ENCODE peak calls at places on chromosomes 5 and 9, in seven cellular contexts. Q is GM13976, N is Peyer's patch, H is NCI-H510A, U is HFFc6, C is neural crest cell, W is A549. K is an unnamed sample.
A peak's percentile ranks its signal among the peaks of the same experiment; 100 is the strongest.

GRCh38 chr5:117590944-117591343 is 1016.3 kb upstream of the SEMA6A start:
- DNase-seq in Q (no peak), N (no peak), H (no peak), U (peak; percentile 24), C (no peak), W (no peak), K (no peak)

GRCh38 chr9:95048225-95049087 is 269.1 kb downstream of the FANCC start:
- DNase-seq in Q (peak; percentile 90), N (peak; percentile 93), H (no peak), U (no peak), C (peak; percentile 32), W (no peak), K (no peak)

GRCh38 chr5:126516133-126516532 is 78.9 kb downstream of the ALDH7A1 start:
- DNase-seq in Q (no peak), N (no peak), H (no peak), U (peak; percentile 80), C (no peak), W (no peak), K (no peak)

GRCh38 chr9:25677301-25678146 is 720 bp downstream of the TUSC1 start:
- DNase-seq in Q (peak; percentile 38), N (peak; percentile 94), H (no peak), U (no peak), C (no peak), W (peak; percentile 28), K (no peak)

GRCh38 chr5:159894149-159894720 is 22.0 kb upstream of the ADRA1B start:
- DNase-seq in Q (no peak), N (no peak), H (no peak), U (no peak), C (no peak), W (no peak), K (no peak)

GRCh38 chr9:118929317-118929716 is 439.9 kb downstream of the BRINP1 start:
- DNase-seq in Q (no peak), N (no peak), H (no peak), U (peak; percentile 45), C (no peak), W (no peak), K (no peak)

GRCh38 chr5:149447373-149448367 is 68.6 kb upstream of the IL17B start:
- DNase-seq in Q (no peak), N (no peak), H (no peak), U (no peak), C (no peak), W (no peak), K (no peak)

GRCh38 chr5:148145916-148146315 is 22.4 kb upstream of the SPINK14 start:
- DNase-seq in Q (no peak), N (no peak), H (peak; percentile 42), U (no peak), C (no peak), W (no peak), K (no peak)

GRCh38 chr5:178177569-178177968 is 9.6 kb downstream of the GMCL2 start:
- DNase-seq in Q (no peak), N (no peak), H (no peak), U (no peak), C (no peak), W (no peak), K (no peak)

GRCh38 chr5:99285606-99286005 is 356.8 kb upstream of the CHD1 start:
- DNase-seq in Q (no peak), N (no peak), H (no peak), U (no peak), C (no peak), W (no peak), K (no peak)

GRCh38 chr9:130172858-130173461 is 756 bp downstream of the NCS1 start:
- DNase-seq in Q (no peak), N (no peak), H (no peak), U (peak; percentile 8), C (no peak), W (peak; percentile 42), K (no peak)

GRCh38 chr5:78251663-78252284 is 42.7 kb downstream of the AP3B1 start:
- DNase-seq in Q (no peak), N (no peak), H (no peak), U (no peak), C (no peak), W (no peak), K (no peak)

GRCh38 chr9:114307323-114308250 is 15.3 kb upstream of the ORM1 start:
- DNase-seq in Q (no peak), N (no peak), H (no peak), U (peak; percentile 29), C (no peak), W (no peak), K (no peak)

GRCh38 chr5:137629646-137630045 is 106.2 kb downstream of the KLHL3 start:
- DNase-seq in Q (peak; percentile 82), N (no peak), H (no peak), U (peak; percentile 53), C (peak; percentile 25), W (peak; percentile 77), K (peak; percentile 8)

GRCh38 chr5:94754824-94755223 is 136.4 kb downstream of the SLF1 start:
- DNase-seq in Q (no peak), N (no peak), H (no peak), U (peak; percentile 3), C (no peak), W (no peak), K (no peak)

GRCh38 chr9:30198463-30199309 is 2185.8 kb upstream of the ACO1 start:
- DNase-seq in Q (no peak), N (no peak), H (no peak), U (no peak), C (no peak), W (no peak), K (no peak)

GRCh38 chr9:96078866-96079505 is 203.5 kb downstream of the ERCC6L2 start:
- DNase-seq in Q (no peak), N (no peak), H (no peak), U (no peak), C (no peak), W (no peak), K (no peak)

GRCh38 chr5:55763736-55764420 is 26.0 kb downstream of the DDX4 start:
- DNase-seq in Q (no peak), N (no peak), H (no peak), U (no peak), C (no peak), W (no peak), K (no peak)

GRCh38 chr5:55063220-55063863 is 39.1 kb upstream of the GZMA start:
- DNase-seq in Q (no peak), N (no peak), H (no peak), U (peak; percentile 58), C (no peak), W (no peak), K (no peak)

GRCh38 chr5:59093329-59093728 is 510.5 kb downstream of the RAB3C start:
- DNase-seq in Q (no peak), N (no peak), H (no peak), U (no peak), C (no peak), W (no peak), K (no peak)

GRCh38 chr9:33506626-33507370 is 17.3 kb upstream of the ANKRD18B start:
- DNase-seq in Q (no peak), N (no peak), H (no peak), U (peak; percentile 96), C (no peak), W (no peak), K (no peak)

K was measured in GM12878.